ENCODE peak calls at places on chromosomes 5 and 9, in ten cellular contexts. L, M, Q, K, H, A, J, Z, P and S are unnamed samples.

GRCh38 chr5:73122875-73123810 is 2.8 kb downstream of the TMEM171 start:
- DNase-seq in L (no peak), M (no peak), Q (peak), K (no peak), H (no peak), A (no peak), J (no peak), Z (no peak), P (peak), S (no peak)

GRCh38 chr9:116774421-116774820 is 87.3 kb downstream of the TRIM32 start:
- DNase-seq in L (no peak), M (no peak), Q (no peak), K (no peak), H (no peak), A (no peak), J (no peak), Z (no peak), P (no peak), S (no peak)

GRCh38 chr5:154642499-154643245 is 112.5 kb upstream of the LARP1 start:
- DNase-seq in L (no peak), M (no peak), Q (no peak), K (no peak), H (no peak), A (no peak), J (no peak), Z (peak), P (no peak), S (no peak)

GRCh38 chr9:10268500-10269485 is 344.0 kb downstream of the PTPRD start:
- DNase-seq in L (no peak), M (no peak), Q (peak), K (peak), H (no peak), A (no peak), J (peak), Z (peak), P (no peak), S (no peak)

GRCh38 chr9:123614503-123615258 is 258.7 kb downstream of the CRB2 start:
- DNase-seq in L (no peak), M (no peak), Q (no peak), K (no peak), H (no peak), A (no peak), J (no peak), Z (no peak), P (peak), S (no peak)

GRCh38 chr9:78871452-78872331 is 574.8 kb downstream of the PSAT1 start:
- DNase-seq in L (no peak), M (peak), Q (no peak), K (no peak), H (no peak), A (no peak), J (no peak), Z (peak), P (no peak), S (no peak)

GRCh38 chr9:120873512-120873911 is 3.5 kb downstream of the PHF19 start:
- DNase-seq in L (no peak), M (peak), Q (peak), K (no peak), H (no peak), A (no peak), J (peak), Z (peak), P (no peak), S (peak)

GRCh38 chr9:2616726-2617377 is 4.7 kb upstream of the VLDLR start:
- DNase-seq in L (no peak), M (no peak), Q (no peak), K (no peak), H (no peak), A (no peak), J (no peak), Z (no peak), P (no peak), S (no peak)

GRCh38 chr5:107639990-107640389 is 30.7 kb downstream of the EFNA5 start:
- DNase-seq in L (no peak), M (no peak), Q (no peak), K (no peak), H (no peak), A (no peak), J (no peak), Z (no peak), P (no peak), S (no peak)

GRCh38 chr9:136526625-136527066 is 19.2 kb downstream of the NOTCH1 start:
- DNase-seq in L (no peak), M (no peak), Q (no peak), K (no peak), H (no peak), A (no peak), J (no peak), Z (no peak), P (no peak), S (no peak)

GRCh38 chr9:95409650-95410426 is 92.3 kb upstream of the FANCC start:
- DNase-seq in L (no peak), M (peak), Q (no peak), K (no peak), H (no peak), A (no peak), J (no peak), Z (peak), P (no peak), S (peak)

GRCh38 chr9:84668204-84669007 is 1.1 kb upstream of the NTRK2 start:
- DNase-seq in L (peak), M (peak), Q (peak), K (peak), H (peak), A (peak), J (peak), Z (peak), P (peak), S (peak)

GRCh38 chr9:35905912-35906679 is at the start of gene HRCT1:
- DNase-seq in L (no peak), M (peak), Q (no peak), K (no peak), H (peak), A (peak), J (no peak), Z (peak), P (peak), S (peak)

GRCh38 chr9:105673850-105674387 is 11.7 kb downstream of the TAL2 start:
- DNase-seq in L (no peak), M (no peak), Q (peak), K (no peak), H (no peak), A (no peak), J (no peak), Z (no peak), P (no peak), S (no peak)

GRCh38 chr5:92548351-92548750 is 1032.7 kb downstream of the NR2F1-AS1 start:
- DNase-seq in L (no peak), M (no peak), Q (no peak), K (no peak), H (no peak), A (no peak), J (no peak), Z (no peak), P (no peak), S (peak)